ENCODE peak calls at places on chromosomes 4 and X, in seven cellular contexts. C is fibroblast of lung, T is lung, E is mammary epithelial cell, P is K562, K is BE2C, X is choroid plexus epithelial cell. L is an unnamed sample.

GRCh38 chr4:56348582-56348981 is 38.7 kb downstream of the AASDH start:
- DNase-seq in T (no peak), E (no peak), X (no peak), P (no peak), K (no peak), C (peak), L (no peak)

GRCh38 chrX:287670-288069 is 6.5 kb downstream of the PLCXD1 start:
- DNase-seq in E (no peak), T (no peak), K (no peak), C (no peak), X (no peak), P (no peak), L (no peak)

GRCh38 chr4:2938906-2939305 is 24.3 kb downstream of the NOP14 start:
- DNase-seq in K (no peak), E (no peak), C (no peak), X (no peak), T (peak), P (no peak), L (no peak)

GRCh38 chr4:124321370-124321769 is 391.2 kb downstream of the ANKRD50 start:
- DNase-seq in E (no peak), X (peak), K (peak), T (no peak), P (no peak), C (peak), L (no peak)

GRCh38 chrX:101419489-101419888 is 11.5 kb downstream of the HNRNPH2 start:
- DNase-seq in K (no peak), P (no peak), E (no peak), T (no peak), C (no peak), X (no peak), L (no peak)

GRCh38 chr4:14646831-14647230 is 355.4 kb upstream of the CPEB2 start:
- DNase-seq in K (no peak), X (peak), T (no peak), E (no peak), P (no peak), C (peak), L (no peak)

GRCh38 chrX:68883800-68884199 is 55.0 kb downstream of the EFNB1 start:
- DNase-seq in E (no peak), C (no peak), K (no peak), P (no peak), T (no peak), X (no peak), L (no peak)

GRCh38 chr4:8286719-8287355 is 17.3 kb downstream of the HTRA3 start:
- DNase-seq in C (no peak), E (no peak), T (no peak), K (no peak), P (no peak), X (no peak), L (no peak)

GRCh38 chrX:122094611-122095010 is 1047.2 kb downstream of the GLUD2 start:
- DNase-seq in X (peak), P (no peak), K (no peak), T (no peak), E (peak), C (peak), L (no peak)

GRCh38 chr4:107824367-107825071 is at the start of gene SGMS2:
- DNase-seq in E (peak), T (peak), K (peak), P (peak), X (peak), C (peak), L (no peak)

GRCh38 chrX:123424546-123424945 is 240.5 kb downstream of the GRIA3 start:
- DNase-seq in X (peak), E (peak), P (no peak), C (peak), T (no peak), K (no peak), L (no peak)

GRCh38 chr4:104491396-104491821 is 3.3 kb downstream of the CXXC4 start:
- DNase-seq in E (no peak), P (peak), K (peak), X (no peak), C (peak), T (no peak), L (no peak)

GRCh38 chrX:10048695-10049094 is 81.5 kb downstream of the CLDN34 start:
- DNase-seq in P (no peak), K (no peak), C (no peak), T (peak), X (no peak), E (no peak), L (no peak)

GRCh38 chrX:153487590-153488071 is 7.1 kb upstream of the BGN start:
- DNase-seq in E (no peak), P (no peak), K (no peak), T (no peak), X (no peak), C (no peak), L (no peak)

GRCh38 chrX:11190745-11191510 is 79.8 kb downstream of the HCCS start:
- DNase-seq in E (peak), X (no peak), K (no peak), P (no peak), T (no peak), C (no peak), L (no peak)

GRCh38 chrX:119654112-119654531 is 38.8 kb downstream of the SEPTIN6 start:
- DNase-seq in X (peak), C (peak), T (no peak), E (no peak), P (no peak), K (no peak), L (no peak)

GRCh38 chr4:56757821-56758400 is 63.6 kb downstream of the SPINK2 start:
- DNase-seq in X (peak), T (peak), K (peak), E (no peak), P (peak), C (peak), L (peak)

GRCh38 chr4:183140911-183141320 is 41.9 kb downstream of the WWC2 start:
- DNase-seq in T (no peak), K (no peak), X (peak), P (no peak), C (peak), E (peak), L (peak)

GRCh38 chr4:100168521-100168920 is 21.7 kb downstream of the DDIT4L start:
- DNase-seq in C (peak), P (no peak), E (no peak), X (peak), T (no peak), K (no peak), L (no peak)

GRCh38 chrX:129631850-129632249 is 22.9 kb downstream of the APLN start:
- DNase-seq in X (no peak), T (no peak), P (no peak), K (no peak), E (no peak), C (no peak), L (no peak)

GRCh38 chr4:120839624-120839973 is 82.9 kb downstream of the PRDM5 start:
- DNase-seq in K (no peak), C (no peak), T (no peak), E (no peak), X (no peak), P (no peak), L (no peak)

GRCh38 chr4:16496501-16496900 is 270.2 kb upstream of the TAPT1 start:
- DNase-seq in X (peak), T (no peak), P (no peak), K (peak), C (peak), E (no peak), L (peak)

GRCh38 chr4:91958651-91959050 is 345.1 kb upstream of the GRID2 start:
- DNase-seq in P (no peak), E (no peak), X (peak), T (no peak), K (no peak), C (peak), L (no peak)

GRCh38 chr4:15702941-15703403 is at the start of gene BST1:
- DNase-seq in C (peak), T (peak), K (peak), P (no peak), X (peak), E (peak), L (no peak)

GRCh38 chr4:138681000-138681604 is 334.5 kb upstream of the NOCT start:
- DNase-seq in P (peak), X (peak), T (peak), C (peak), E (peak), K (peak), L (peak)

GRCh38 chrX:130395341-130395740 is 6.4 kb upstream of the RBMX2 start:
- DNase-seq in K (no peak), E (no peak), X (no peak), P (no peak), C (no peak), T (no peak), L (no peak)

GRCh38 chr4:142238589-142238988 is 602.2 kb downstream of the IL15 start:
- DNase-seq in C (peak), P (no peak), K (no peak), E (peak), T (no peak), X (peak), L (no peak)

GRCh38 chr4:1113311-1114009 is at the start of gene RNF212:
- DNase-seq in X (peak), T (no peak), P (no peak), K (no peak), C (peak), E (no peak), L (no peak)

GRCh38 chr4:74284074-74284473 is 24.2 kb upstream of the EPGN start:
- DNase-seq in K (no peak), T (no peak), E (peak), X (peak), C (peak), P (no peak), L (no peak)

GRCh38 chrX:17375631-17376380 is 806 bp downstream of the NHS start:
- DNase-seq in C (peak), P (no peak), E (peak), X (peak), K (peak), T (no peak), L (no peak)

GRCh38 chrX:51461053-51462050 is 35.0 kb downstream of the NUDT11 start:
- DNase-seq in C (peak), P (peak), K (peak), T (no peak), X (peak), E (peak), L (no peak)

GRCh38 chr4:138310991-138311390 is 68.8 kb upstream of the SLC7A11 start:
- DNase-seq in P (no peak), X (peak), T (no peak), C (peak), K (no peak), E (peak), L (no peak)

GRCh38 chrX:13177921-13178320 is 133.5 kb upstream of the FAM9C start:
- DNase-seq in X (no peak), K (no peak), C (no peak), E (no peak), P (no peak), T (no peak), L (no peak)

GRCh38 chrX:125394449-125394848 is 74.8 kb downstream of the TEX13C start:
- DNase-seq in T (no peak), E (no peak), X (no peak), C (no peak), P (no peak), K (no peak), L (no peak)

GRCh38 chr4:73862357-73862756 is 6.8 kb upstream of the CXCL1 start:
- DNase-seq in E (peak), X (no peak), C (peak), P (no peak), K (no peak), T (no peak), L (no peak)

GRCh38 chr4:164952551-164952950 is 24.9 kb downstream of the TRIM61 start:
- DNase-seq in T (peak), E (no peak), K (no peak), X (no peak), C (no peak), P (no peak), L (no peak)

GRCh38 chr4:164946810-164947209 is 30.6 kb downstream of the TRIM61 start:
- DNase-seq in K (no peak), E (no peak), P (no peak), X (no peak), C (no peak), T (no peak), L (no peak)

GRCh38 chr4:164948943-164949342 is 28.5 kb downstream of the TRIM61 start:
- DNase-seq in P (no peak), X (no peak), C (no peak), K (no peak), T (no peak), E (no peak), L (no peak)

GRCh38 chr4:164945146-164945545 is 32.3 kb downstream of the TRIM61 start:
- DNase-seq in K (no peak), C (no peak), X (no peak), E (no peak), T (no peak), P (no peak), L (no peak)

GRCh38 chr4:164949448-164950118 is 27.9 kb downstream of the TRIM61 start:
- DNase-seq in T (no peak), P (no peak), K (no peak), X (no peak), C (no peak), E (peak), L (no peak)
- TF ChIP-seq CTCF in T (no peak), P (peak), K (peak), X (peak), C (no peak), E (no peak), L (peak)

DNA sequence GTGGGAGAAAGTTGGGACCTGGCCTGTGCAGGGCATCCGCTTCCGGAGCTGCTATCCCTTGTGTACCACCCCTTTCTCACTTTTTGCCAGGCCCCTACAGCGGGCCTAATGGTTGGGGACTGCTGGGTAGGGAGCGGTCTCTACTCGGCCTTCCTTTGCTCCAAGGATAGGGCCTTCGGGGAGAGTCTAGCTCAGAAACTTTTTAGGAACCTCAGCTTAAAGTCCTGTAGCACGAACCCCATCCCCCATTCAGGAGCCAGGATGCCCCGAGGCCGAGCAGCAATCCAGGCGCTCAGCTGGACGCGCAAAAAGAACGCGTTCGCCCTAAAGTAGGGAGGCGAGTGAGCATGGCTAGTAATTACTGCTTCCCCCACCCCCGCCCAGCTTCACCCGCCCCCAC is 9.7 kb downstream of the POU4F2 start:
- DNase-seq in K (no peak), X (no peak), C (no peak), T (no peak), E (no peak), P (no peak), L (no peak)
- H3K4me3 ChIP-seq in K (no peak), X (no peak), C (no peak), T (no peak), E (no peak), P (no peak), L (no peak)

GRCh38 chrX:109856974-109857373 is 123.9 kb upstream of the ACSL4 start:
- DNase-seq in K (no peak), C (peak), P (peak), T (no peak), E (no peak), X (peak), L (no peak)
- TF ChIP-seq CTCF in K (peak), C (peak), P (peak), T (peak), E (peak), X (peak), L (peak)

DNA sequence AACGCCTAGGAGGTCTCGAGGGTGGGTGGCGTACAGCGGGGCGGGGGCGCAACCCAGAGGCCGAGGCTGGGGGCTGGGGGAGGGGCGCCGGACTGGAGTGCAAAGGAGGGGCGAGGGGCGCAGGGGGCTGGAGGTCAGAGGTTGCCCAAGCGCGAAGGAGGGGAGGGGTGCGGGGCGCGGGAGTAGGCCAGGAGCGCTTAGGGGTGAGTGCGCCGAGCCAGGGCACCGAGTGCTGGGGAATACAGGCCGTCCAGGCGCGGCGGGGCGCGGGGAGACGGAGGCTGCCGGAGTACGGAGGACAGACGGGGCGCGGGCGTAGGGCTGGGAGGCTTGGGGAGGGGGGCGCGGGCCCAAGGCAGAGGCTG is 318 bp downstream of the GYG2 start:
- DNase-seq in P (no peak), E (no peak), X (no peak), C (no peak), T (no peak), K (no peak), L (no peak)
- H3K4me3 ChIP-seq in P (peak), E (no peak), X (peak), C (no peak), T (no peak), K (no peak), L (no peak)

DNA sequence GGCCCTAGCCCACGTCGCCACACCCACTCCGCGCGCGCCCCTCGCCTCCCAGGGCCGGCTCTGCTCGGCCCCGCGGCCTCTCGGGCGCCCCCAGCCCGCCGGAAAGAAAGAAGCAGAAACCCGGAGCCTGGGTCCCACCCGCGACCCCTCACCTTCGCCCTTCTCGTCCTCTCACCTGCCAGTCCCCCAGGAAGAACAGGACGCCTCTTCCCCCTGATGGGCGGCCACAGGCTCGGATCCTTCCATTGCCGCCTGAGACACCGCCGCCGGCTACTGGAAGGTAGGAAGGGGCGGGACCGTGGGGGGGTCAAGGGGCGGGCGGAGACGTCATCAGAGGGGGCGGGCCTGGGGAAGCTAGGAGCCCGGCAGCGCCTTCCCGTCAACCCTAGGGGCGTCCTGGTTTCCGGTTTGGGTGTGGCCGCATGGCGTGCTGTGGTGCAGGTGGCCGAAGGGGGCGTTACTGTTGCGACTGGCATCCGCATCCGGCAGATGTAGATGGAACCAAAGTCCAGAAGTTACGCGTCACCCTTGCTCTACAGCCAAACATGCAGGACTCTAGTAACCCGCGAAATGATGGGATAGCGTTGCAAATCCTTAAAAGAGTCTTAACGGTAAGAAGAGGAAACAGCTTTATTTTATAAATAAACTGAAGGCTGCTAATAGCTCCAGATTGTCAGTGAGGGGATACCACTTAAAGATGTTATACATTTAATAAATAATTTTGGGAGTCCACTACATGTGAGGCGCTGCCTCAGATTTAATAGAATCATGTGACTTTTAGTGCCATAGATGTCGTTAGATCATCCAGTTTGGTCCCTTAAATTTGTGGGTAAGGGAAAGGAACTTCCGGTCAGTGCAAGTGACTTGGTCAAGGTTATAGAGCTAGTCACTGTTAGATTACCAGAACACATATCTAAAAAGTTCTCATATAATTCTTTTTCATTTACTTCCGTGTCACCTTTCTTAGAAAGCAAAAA is at the start of gene UBA6:
- DNase-seq in K (peak), C (peak), P (peak), E (peak), T (peak), X (peak), L (peak)
- TF ChIP-seq CTCF in K (peak), C (peak), P (peak), E (no peak), T (peak), X (peak), L (peak)

GRCh38 chrX:118528089-118528753 is 32.6 kb downstream of the DOCK11 start:
- DNase-seq in T (no peak), X (no peak), K (no peak), P (no peak), E (no peak), C (no peak), L (no peak)
- H3K4me3 ChIP-seq in T (no peak), X (no peak), K (no peak), P (no peak), E (no peak), C (no peak), L (no peak)

GRCh38 chr4:52172166-52172565 is 121.1 kb downstream of the SPATA18 start:
- DNase-seq in E (peak), P (no peak), X (peak), T (no peak), C (no peak), K (no peak), L (no peak)
- TF ChIP-seq CTCF in E (peak), P (peak), X (peak), T (no peak), C (peak), K (peak), L (peak)

GRCh38 chrX:24146283-24146865 is 3.2 kb upstream of the ZFX start:
- DNase-seq in K (no peak), P (no peak), C (no peak), X (peak), E (no peak), T (no peak), L (no peak)

GRCh38 chrX:24148535-24149345 is 789 bp upstream of the ZFX start:
- DNase-seq in T (peak), C (peak), K (no peak), E (no peak), X (peak), P (peak), L (no peak)

GRCh38 chrX:24149346-24150050 is at the start of gene ZFX:
- DNase-seq in K (peak), C (peak), E (peak), T (peak), P (peak), X (peak), L (no peak)

GRCh38 chrX:24147165-24147564 is 2.4 kb upstream of the ZFX start:
- DNase-seq in K (no peak), X (no peak), P (no peak), C (no peak), T (no peak), E (no peak), L (no peak)

DNA sequence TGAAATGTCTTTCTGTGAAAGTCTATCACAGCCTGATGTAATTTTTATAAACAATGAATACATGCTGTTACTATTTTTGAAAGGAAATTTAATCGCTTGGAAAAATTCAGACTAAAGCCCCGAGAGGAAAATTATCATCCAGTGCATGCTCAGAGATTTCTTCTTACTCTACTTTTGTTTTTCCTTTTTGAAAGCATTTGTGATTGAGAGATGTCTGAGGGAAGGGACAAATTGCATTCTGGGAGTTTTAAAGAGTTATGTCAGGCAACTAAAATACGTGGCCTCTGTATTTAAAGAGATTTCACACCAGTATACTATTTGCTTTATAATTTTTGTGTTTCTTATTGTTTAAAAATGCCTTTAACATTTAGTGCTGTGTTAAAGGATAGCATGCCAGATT is 1.4 kb upstream of the ZFX start:
- DNase-seq in K (no peak), X (peak), C (no peak), T (no peak), E (no peak), P (no peak), L (no peak)
- H3K4me3 ChIP-seq in K (no peak), X (no peak), C (peak), T (no peak), E (no peak), P (peak), L (no peak)

L was measured in HFF-Myc.